ENCODE peak calls at places on chromosomes 3 and 15, in ten cellular contexts. W is left kidney; V is foreskin fibroblast; Z is EH; E is activated gamma-delta T cell; I is NCI-H1092 treated with DMSO at 0.1 percent for 48 hours; L is mesenteric fat pad; N is GM03348; J is A549; R is activated CD4-positive, alpha-beta T cell treated with anti-CD3 and anti-CD28 coated beads, Interleukin-2, amount 50 U/mL, for 4 hours. U is an unnamed sample.

GRCh38 chr3:100902572-100902971 is 90.6 kb downstream of the ABI3BP start:
- DNase-seq in W (no peak), V (peak), Z (peak), E (no peak), I (no peak), L (no peak), N (peak), J (no peak), R (no peak), U (no peak)

GRCh38 chr15:77852241-77853007 is 219.7 kb upstream of the LINGO1 start:
- DNase-seq in W (no peak), V (no peak), Z (no peak), E (no peak), I (no peak), L (no peak), N (no peak), J (no peak), R (no peak), U (no peak)

GRCh38 chr3:173733029-173733652 is 335.6 kb downstream of the NLGN1 start:
- DNase-seq in W (peak), V (peak), Z (peak), E (no peak), I (no peak), L (no peak), N (peak), J (peak), R (no peak), U (peak)

GRCh38 chr3:144264350-144264749 is 292.7 kb downstream of the DIPK2A start:
- DNase-seq in W (no peak), V (no peak), Z (no peak), E (no peak), I (no peak), L (no peak), N (no peak), J (no peak), R (no peak), U (no peak)

GRCh38 chr3:71047616-71048531 is 535.7 kb downstream of the FOXP1 start:
- DNase-seq in W (no peak), V (no peak), Z (no peak), E (no peak), I (no peak), L (no peak), N (no peak), J (no peak), R (no peak), U (no peak)

GRCh38 chr3:139629033-139629432 is 48.7 kb downstream of the NMNAT3 start:
- DNase-seq in W (peak), V (peak), Z (peak), E (no peak), I (no peak), L (no peak), N (no peak), J (peak), R (no peak), U (no peak)

GRCh38 chr15:99433026-99433756 is 132.6 kb upstream of the MEF2A start:
- DNase-seq in W (no peak), V (no peak), Z (no peak), E (no peak), I (no peak), L (peak), N (peak), J (no peak), R (no peak), U (no peak)

GRCh38 chr15:49328941-49329340 is 94.1 kb upstream of the FGF7 start:
- DNase-seq in W (no peak), V (no peak), Z (no peak), E (no peak), I (no peak), L (no peak), N (no peak), J (no peak), R (no peak), U (no peak)

GRCh38 chr15:99702895-99703602 is 30.2 kb downstream of the LYSMD4 start:
- DNase-seq in W (no peak), V (peak), Z (no peak), E (no peak), I (no peak), L (no peak), N (no peak), J (no peak), R (no peak), U (no peak)

GRCh38 chr3:189766416-189766815 is 135.2 kb downstream of the TP63 start:
- DNase-seq in W (peak), V (no peak), Z (peak), E (no peak), I (no peak), L (no peak), N (peak), J (no peak), R (no peak), U (no peak)

GRCh38 chr3:177816667-177817208 is 619.5 kb upstream of the TBL1XR1 start:
- DNase-seq in W (no peak), V (peak), Z (peak), E (no peak), I (no peak), L (no peak), N (peak), J (peak), R (no peak), U (no peak)